ENCODE peak calls at places on chromosome 11, in ten cellular contexts. One of them, this sample, is unnamed.

GRCh38 chr11:99343117-99343516 is 322.4 kb downstream of the CNTN5 start:
- DNase-seq in fibroblast of lung: no peak
- DNase-seq in IMR-90: no peak
- DNase-seq in A549: no peak
- DNase-seq in GM12865: no peak
- DNase-seq in gastrocnemius medialis: no peak
- DNase-seq in cardiac fibroblast: no peak
- DNase-seq in AG04450: no peak
- DNase-seq in astrocyte of the cerebellum: no peak
- DNase-seq in body of pancreas: no peak
- DNase-seq in this sample: no peak

GRCh38 chr11:80320765-80321164 is 879.9 kb upstream of the TENM4 start:
- DNase-seq in fibroblast of lung: no peak
- DNase-seq in IMR-90: no peak
- DNase-seq in A549: no peak
- DNase-seq in GM12865: peak; percentile 11
- DNase-seq in gastrocnemius medialis: no peak
- DNase-seq in cardiac fibroblast: no peak
- DNase-seq in AG04450: no peak
- DNase-seq in astrocyte of the cerebellum: no peak
- DNase-seq in body of pancreas: no peak
- DNase-seq in this sample: no peak

GRCh38 chr11:126008956-126009355 is 53.7 kb downstream of the CDON start:
- DNase-seq in fibroblast of lung: no peak
- DNase-seq in IMR-90: no peak
- DNase-seq in A549: no peak
- DNase-seq in GM12865: no peak
- DNase-seq in gastrocnemius medialis: no peak
- DNase-seq in cardiac fibroblast: no peak
- DNase-seq in AG04450: no peak
- DNase-seq in astrocyte of the cerebellum: no peak
- DNase-seq in body of pancreas: no peak
- DNase-seq in this sample: no peak

GRCh38 chr11:107669156-107669740 is 42.6 kb downstream of the SLN start:
- DNase-seq in fibroblast of lung: peak; percentile 28
- DNase-seq in IMR-90: no peak
- DNase-seq in A549: no peak
- DNase-seq in GM12865: no peak
- DNase-seq in gastrocnemius medialis: no peak
- DNase-seq in cardiac fibroblast: no peak
- DNase-seq in AG04450: no peak
- DNase-seq in astrocyte of the cerebellum: peak; percentile 16
- DNase-seq in body of pancreas: no peak
- DNase-seq in this sample: no peak

GRCh38 chr11:13720940-13721339 is 52.5 kb downstream of the FAR1 start:
- DNase-seq in fibroblast of lung: no peak
- DNase-seq in IMR-90: no peak
- DNase-seq in A549: no peak
- DNase-seq in GM12865: no peak
- DNase-seq in gastrocnemius medialis: no peak
- DNase-seq in cardiac fibroblast: no peak
- DNase-seq in AG04450: no peak
- DNase-seq in astrocyte of the cerebellum: no peak
- DNase-seq in body of pancreas: no peak
- DNase-seq in this sample: no peak

GRCh38 chr11:58650496-58650895 is 28.0 kb downstream of the CNTF start:
- DNase-seq in fibroblast of lung: no peak
- DNase-seq in IMR-90: peak; percentile 15
- DNase-seq in A549: no peak
- DNase-seq in GM12865: no peak
- DNase-seq in gastrocnemius medialis: no peak
- DNase-seq in cardiac fibroblast: no peak
- DNase-seq in AG04450: no peak
- DNase-seq in astrocyte of the cerebellum: no peak
- DNase-seq in body of pancreas: no peak
- DNase-seq in this sample: no peak

GRCh38 chr11:44595964-44596381 is 30.5 kb downstream of the CD82 start:
- DNase-seq in fibroblast of lung: peak; percentile 25
- DNase-seq in IMR-90: no peak
- DNase-seq in A549: no peak
- DNase-seq in GM12865: no peak
- DNase-seq in gastrocnemius medialis: peak; percentile 80
- DNase-seq in cardiac fibroblast: peak; percentile 75
- DNase-seq in AG04450: no peak
- DNase-seq in astrocyte of the cerebellum: no peak
- DNase-seq in body of pancreas: peak; percentile 61
- DNase-seq in this sample: no peak

GRCh38 chr11:45180158-45180887 is 33.9 kb downstream of the PRDM11 start:
- DNase-seq in fibroblast of lung: peak; percentile 27
- DNase-seq in IMR-90: no peak
- DNase-seq in A549: peak; percentile 60
- DNase-seq in GM12865: peak; percentile 31
- DNase-seq in gastrocnemius medialis: peak; percentile 72
- DNase-seq in cardiac fibroblast: peak; percentile 49
- DNase-seq in AG04450: no peak
- DNase-seq in astrocyte of the cerebellum: no peak
- DNase-seq in body of pancreas: peak; percentile 77
- DNase-seq in this sample: no peak

GRCh38 chr11:94511932-94512781 is at the start of gene C11orf97:
- DNase-seq in fibroblast of lung: peak; percentile 54
- DNase-seq in IMR-90: peak; percentile 30
- DNase-seq in A549: no peak
- DNase-seq in GM12865: peak; percentile 35
- DNase-seq in gastrocnemius medialis: no peak
- DNase-seq in cardiac fibroblast: peak; percentile 41
- DNase-seq in AG04450: no peak
- DNase-seq in astrocyte of the cerebellum: no peak
- DNase-seq in body of pancreas: peak; percentile 73
- DNase-seq in this sample: no peak

GRCh38 chr11:124113890-124114289 is 1.4 kb upstream of the VWA5A start:
- DNase-seq in fibroblast of lung: no peak
- DNase-seq in IMR-90: peak; percentile 8
- DNase-seq in A549: no peak
- DNase-seq in GM12865: no peak
- DNase-seq in gastrocnemius medialis: no peak
- DNase-seq in cardiac fibroblast: peak; percentile 21
- DNase-seq in AG04450: no peak
- DNase-seq in astrocyte of the cerebellum: no peak
- DNase-seq in body of pancreas: no peak
- DNase-seq in this sample: no peak

GRCh38 chr11:68839953-68840641 is 1.6 kb downstream of the CPT1A start:
- DNase-seq in fibroblast of lung: peak; percentile 29
- DNase-seq in IMR-90: peak; percentile 20
- DNase-seq in A549: no peak
- DNase-seq in GM12865: peak; percentile 74
- DNase-seq in gastrocnemius medialis: no peak
- DNase-seq in cardiac fibroblast: peak; percentile 37
- DNase-seq in AG04450: no peak
- DNase-seq in astrocyte of the cerebellum: no peak
- DNase-seq in body of pancreas: no peak
- DNase-seq in this sample: no peak

DNA sequence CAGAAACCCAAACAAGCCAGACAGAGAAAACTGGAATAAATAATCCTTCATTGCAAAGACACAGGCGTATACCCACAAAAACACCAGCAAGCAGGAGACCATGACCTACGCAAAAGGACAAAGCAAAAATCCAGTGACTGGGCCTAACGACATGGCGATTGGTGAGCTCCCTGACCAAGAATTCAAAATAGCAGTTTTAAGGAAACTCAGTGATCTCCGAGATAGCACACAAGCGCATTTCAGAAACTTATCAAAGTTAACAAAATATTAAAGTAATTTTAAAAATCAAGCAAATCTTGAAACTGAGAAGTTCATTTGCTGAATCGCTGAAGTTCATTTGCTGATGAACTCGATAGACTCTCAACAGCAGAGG is 27.6 kb downstream of the DBX1 start:
- DNase-seq in fibroblast of lung: no peak
- DNase-seq in IMR-90: no peak
- DNase-seq in A549: no peak
- DNase-seq in GM12865: no peak
- DNase-seq in gastrocnemius medialis: no peak
- DNase-seq in cardiac fibroblast: no peak
- DNase-seq in AG04450: no peak
- DNase-seq in astrocyte of the cerebellum: no peak
- DNase-seq in body of pancreas: no peak
- DNase-seq in this sample: no peak
- TF ChIP-seq CTCF in fibroblast of lung: no peak
- TF ChIP-seq CTCF in IMR-90: no peak
- TF ChIP-seq CTCF in A549: no peak
- TF ChIP-seq CTCF in GM12865: no peak
- TF ChIP-seq CTCF in gastrocnemius medialis: no peak
- TF ChIP-seq CTCF in cardiac fibroblast: no peak
- TF ChIP-seq CTCF in AG04450: no peak
- TF ChIP-seq CTCF in astrocyte of the cerebellum: no peak
- TF ChIP-seq CTCF in body of pancreas: no peak
- TF ChIP-seq CTCF in this sample: no peak

GRCh38 chr11:113908107-113908506 is 3.5 kb downstream of the HTR3B start:
- DNase-seq in fibroblast of lung: no peak
- DNase-seq in IMR-90: no peak
- DNase-seq in A549: no peak
- DNase-seq in GM12865: no peak
- DNase-seq in gastrocnemius medialis: no peak
- DNase-seq in cardiac fibroblast: no peak
- DNase-seq in AG04450: no peak
- DNase-seq in astrocyte of the cerebellum: no peak
- DNase-seq in body of pancreas: no peak
- DNase-seq in this sample: no peak

GRCh38 chr11:113907155-113907554 is 2.6 kb downstream of the HTR3B start:
- DNase-seq in fibroblast of lung: no peak
- DNase-seq in IMR-90: no peak
- DNase-seq in A549: no peak
- DNase-seq in GM12865: no peak
- DNase-seq in gastrocnemius medialis: no peak
- DNase-seq in cardiac fibroblast: no peak
- DNase-seq in AG04450: no peak
- DNase-seq in astrocyte of the cerebellum: no peak
- DNase-seq in body of pancreas: no peak
- DNase-seq in this sample: no peak

GRCh38 chr11:113906515-113906914 is 1.9 kb downstream of the HTR3B start:
- DNase-seq in fibroblast of lung: no peak
- DNase-seq in IMR-90: no peak
- DNase-seq in A549: no peak
- DNase-seq in GM12865: no peak
- DNase-seq in gastrocnemius medialis: no peak
- DNase-seq in cardiac fibroblast: no peak
- DNase-seq in AG04450: no peak
- DNase-seq in astrocyte of the cerebellum: no peak
- DNase-seq in body of pancreas: peak; percentile 47
- DNase-seq in this sample: no peak

GRCh38 chr11:113906038-113906437 is 1.4 kb downstream of the HTR3B start:
- DNase-seq in fibroblast of lung: peak; percentile 8
- DNase-seq in IMR-90: peak; percentile 51
- DNase-seq in A549: peak; percentile 54
- DNase-seq in GM12865: peak; percentile 3
- DNase-seq in gastrocnemius medialis: no peak
- DNase-seq in cardiac fibroblast: peak; percentile 22
- DNase-seq in AG04450: peak; percentile 8
- DNase-seq in astrocyte of the cerebellum: no peak
- DNase-seq in body of pancreas: peak; percentile 42
- DNase-seq in this sample: no peak

DNA sequence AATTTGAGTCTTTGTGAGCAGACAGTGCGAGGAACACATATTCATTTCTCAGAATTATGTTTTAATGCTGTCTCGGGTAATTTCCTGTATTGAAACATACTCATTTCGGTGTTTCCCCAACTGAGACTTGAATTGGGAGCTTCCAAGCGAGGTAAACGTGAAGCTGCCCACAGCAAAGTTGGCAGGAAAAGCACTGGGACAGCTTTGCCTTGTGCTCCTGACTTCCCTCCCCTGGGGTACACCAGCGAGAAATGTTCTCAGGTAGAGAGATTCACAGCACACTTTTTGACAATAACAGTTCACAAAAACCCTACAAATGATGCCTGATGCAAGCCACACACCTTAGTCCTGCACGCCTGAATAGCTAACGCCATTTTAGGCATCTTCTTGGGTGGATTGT is 3.1 kb downstream of the HTR3B start:
- DNase-seq in fibroblast of lung: no peak
- DNase-seq in IMR-90: no peak
- DNase-seq in A549: no peak
- DNase-seq in GM12865: no peak
- DNase-seq in gastrocnemius medialis: no peak
- DNase-seq in cardiac fibroblast: no peak
- DNase-seq in AG04450: no peak
- DNase-seq in astrocyte of the cerebellum: no peak
- DNase-seq in body of pancreas: no peak
- DNase-seq in this sample: no peak
- H3K4me3 ChIP-seq in fibroblast of lung: no peak overlapping the region
- H3K4me3 ChIP-seq in IMR-90: no peak overlapping the region
- H3K4me3 ChIP-seq in A549: no peak overlapping the region
- H3K4me3 ChIP-seq in GM12865: no peak overlapping the region
- H3K4me3 ChIP-seq in gastrocnemius medialis: no peak overlapping the region
- H3K4me3 ChIP-seq in cardiac fibroblast: no peak overlapping the region
- H3K4me3 ChIP-seq in AG04450: no peak overlapping the region
- H3K4me3 ChIP-seq in astrocyte of the cerebellum: no peak overlapping the region
- H3K4me3 ChIP-seq in body of pancreas: no peak overlapping the region
- H3K4me3 ChIP-seq in this sample: no peak overlapping the region

GRCh38 chr11:85912414-85912813 is 57.2 kb downstream of the CCDC83 start:
- DNase-seq in fibroblast of lung: no peak
- DNase-seq in IMR-90: no peak
- DNase-seq in A549: no peak
- DNase-seq in GM12865: no peak
- DNase-seq in gastrocnemius medialis: no peak
- DNase-seq in cardiac fibroblast: no peak
- DNase-seq in AG04450: no peak
- DNase-seq in astrocyte of the cerebellum: no peak
- DNase-seq in body of pancreas: no peak
- DNase-seq in this sample: no peak
- TF ChIP-seq CTCF in fibroblast of lung: no peak
- TF ChIP-seq CTCF in IMR-90: no peak
- TF ChIP-seq CTCF in A549: no peak
- TF ChIP-seq CTCF in GM12865: no peak
- TF ChIP-seq CTCF in gastrocnemius medialis: no peak
- TF ChIP-seq CTCF in cardiac fibroblast: no peak
- TF ChIP-seq CTCF in AG04450: no peak
- TF ChIP-seq CTCF in astrocyte of the cerebellum: no peak
- TF ChIP-seq CTCF in body of pancreas: no peak
- TF ChIP-seq CTCF in this sample: no peak

DNA sequence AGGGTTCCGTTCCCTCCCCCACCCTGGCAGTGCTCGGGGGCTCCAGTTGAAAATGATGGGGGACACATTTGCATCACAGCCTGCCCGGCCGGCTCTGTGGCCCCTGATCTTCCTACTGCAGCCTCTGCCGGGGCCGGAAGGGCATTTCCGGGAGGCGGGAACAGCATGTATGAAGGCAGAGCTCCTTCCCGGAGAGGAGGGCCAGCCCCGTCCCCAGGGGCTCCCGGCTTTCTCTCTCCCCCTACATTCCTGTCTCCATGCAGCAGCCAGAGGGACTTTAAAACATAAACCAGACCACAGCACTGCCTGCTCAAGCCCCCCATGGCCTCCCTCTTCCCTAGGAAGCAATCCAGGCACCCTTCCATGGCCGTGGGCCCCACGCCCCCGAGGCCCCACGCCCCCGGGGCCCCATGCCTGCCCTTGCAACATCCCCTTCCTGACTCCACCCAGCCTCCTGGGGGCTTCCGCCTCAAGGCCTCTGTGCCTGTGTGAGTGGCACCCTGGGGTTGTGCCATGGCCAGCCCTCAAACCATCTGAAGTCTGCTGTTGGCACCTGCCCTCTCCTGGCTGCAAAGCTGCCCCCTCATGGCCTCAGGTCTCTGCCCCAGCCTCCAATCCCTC is 73.1 kb downstream of the CDKN1C start:
- DNase-seq in fibroblast of lung: no peak
- DNase-seq in IMR-90: no peak
- DNase-seq in A549: no peak
- DNase-seq in GM12865: no peak
- DNase-seq in gastrocnemius medialis: peak; percentile 37
- DNase-seq in cardiac fibroblast: peak; percentile 87
- DNase-seq in AG04450: no peak
- DNase-seq in astrocyte of the cerebellum: no peak
- DNase-seq in body of pancreas: peak; percentile 49
- DNase-seq in this sample: no peak
- H3K4me3 ChIP-seq in fibroblast of lung: no peak overlapping the region
- H3K4me3 ChIP-seq in IMR-90: no peak overlapping the region
- H3K4me3 ChIP-seq in A549: no peak overlapping the region
- H3K4me3 ChIP-seq in GM12865: no peak overlapping the region
- H3K4me3 ChIP-seq in gastrocnemius medialis: peak overlapping the region; percentile 28
- H3K4me3 ChIP-seq in cardiac fibroblast: peak overlapping the region; percentile 11
- H3K4me3 ChIP-seq in AG04450: no peak overlapping the region
- H3K4me3 ChIP-seq in astrocyte of the cerebellum: no peak overlapping the region
- H3K4me3 ChIP-seq in body of pancreas: no peak overlapping the region
- H3K4me3 ChIP-seq in this sample: no peak overlapping the region

This sample was measured in AG09309.